ENCODE peak calls at places on chromosomes 7 and 10, in seven cellular contexts. P, N, Q, Z, C, B and L are unnamed samples.

GRCh38 chr7:121504478-121504877 is 108.4 kb upstream of the FAM3C start:
- DNase-seq in P (peak), N (no peak), Q (no peak), Z (peak), C (no peak), B (no peak), L (peak)

GRCh38 chr7:1149351-1149794 is 10.6 kb downstream of the ZFAND2A start:
- DNase-seq in P (no peak), N (no peak), Q (no peak), Z (no peak), C (no peak), B (peak), L (no peak)

GRCh38 chr10:125155101-125155500 is 5.3 kb downstream of the CTBP2 start:
- DNase-seq in P (peak), N (no peak), Q (no peak), Z (no peak), C (no peak), B (no peak), L (no peak)

GRCh38 chr7:137885623-137886022 is 38.8 kb upstream of the DGKI start:
- DNase-seq in P (no peak), N (no peak), Q (no peak), Z (no peak), C (no peak), B (no peak), L (no peak)

GRCh38 chr7:18491871-18492270 is 3.7 kb upstream of the HDAC9 start:
- DNase-seq in P (no peak), N (no peak), Q (no peak), Z (no peak), C (no peak), B (no peak), L (no peak)

GRCh38 chr7:126574276-126574675 is 678.5 kb downstream of the GRM8 start:
- DNase-seq in P (peak), N (no peak), Q (no peak), Z (no peak), C (no peak), B (no peak), L (peak)

GRCh38 chr7:117828831-117829230 is 44.4 kb downstream of the CTTNBP2 start:
- DNase-seq in P (no peak), N (no peak), Q (no peak), Z (no peak), C (no peak), B (no peak), L (no peak)

GRCh38 chr10:78578929-78579328 is 489.8 kb upstream of the ZMIZ1 start:
- DNase-seq in P (peak), N (no peak), Q (no peak), Z (no peak), C (no peak), B (peak), L (no peak)

GRCh38 chr7:28958235-28958945 is at the start of gene TRIL:
- DNase-seq in P (peak), N (peak), Q (no peak), Z (no peak), C (peak), B (peak), L (peak)

GRCh38 chr10:93458821-93459257 is 23.3 kb downstream of the MYOF start:
- DNase-seq in P (peak), N (no peak), Q (peak), Z (peak), C (peak), B (peak), L (peak)

GRCh38 chr7:33933611-33934281 is 28.4 kb downstream of the BMPER start:
- DNase-seq in P (peak), N (peak), Q (no peak), Z (peak), C (no peak), B (no peak), L (peak)

GRCh38 chr10:123640016-123640535 is 26.1 kb upstream of the GPR26 start:
- DNase-seq in P (no peak), N (no peak), Q (no peak), Z (no peak), C (no peak), B (no peak), L (no peak)

GRCh38 chr7:94971051-94971867 is 63.9 kb downstream of the PPP1R9A start:
- DNase-seq in P (no peak), N (no peak), Q (peak), Z (no peak), C (no peak), B (no peak), L (no peak)

GRCh38 chr10:12566161-12567115 is 217.1 kb downstream of the CAMK1D start:
- DNase-seq in P (no peak), N (no peak), Q (no peak), Z (no peak), C (no peak), B (no peak), L (peak)

GRCh38 chr7:47536705-47537611 is 45.0 kb downstream of the TNS3 start:
- DNase-seq in P (peak), N (peak), Q (no peak), Z (no peak), C (peak), B (peak), L (peak)

GRCh38 chr7:23418046-23418445 is 52.2 kb downstream of the IGF2BP3 start:
- DNase-seq in P (peak), N (no peak), Q (no peak), Z (no peak), C (no peak), B (no peak), L (peak)

GRCh38 chr7:70583965-70584883 is 547.7 kb upstream of the GALNT17 start:
- DNase-seq in P (no peak), N (peak), Q (no peak), Z (no peak), C (no peak), B (no peak), L (no peak)

GRCh38 chr7:48025630-48026029 is 3.3 kb downstream of the SUN3 start:
- DNase-seq in P (no peak), N (no peak), Q (peak), Z (no peak), C (no peak), B (no peak), L (peak)

GRCh38 chr10:131855763-131856401 is 44.9 kb upstream of the PPP2R2D start:
- DNase-seq in P (no peak), N (no peak), Q (no peak), Z (no peak), C (no peak), B (peak), L (no peak)

GRCh38 chr7:21943436-21943835 is 2.3 kb downstream of the CDCA7L start:
- DNase-seq in P (no peak), N (no peak), Q (no peak), Z (no peak), C (no peak), B (no peak), L (no peak)

GRCh38 chr7:97027427-97028234 is 3.0 kb upstream of the DLX5 start:
- DNase-seq in P (peak), N (peak), Q (peak), Z (peak), C (peak), B (peak), L (peak)
- H3K4me3 ChIP-seq in P (peak), N (peak), Q (peak), Z (peak), C (peak), B (peak), L (peak)

DNA sequence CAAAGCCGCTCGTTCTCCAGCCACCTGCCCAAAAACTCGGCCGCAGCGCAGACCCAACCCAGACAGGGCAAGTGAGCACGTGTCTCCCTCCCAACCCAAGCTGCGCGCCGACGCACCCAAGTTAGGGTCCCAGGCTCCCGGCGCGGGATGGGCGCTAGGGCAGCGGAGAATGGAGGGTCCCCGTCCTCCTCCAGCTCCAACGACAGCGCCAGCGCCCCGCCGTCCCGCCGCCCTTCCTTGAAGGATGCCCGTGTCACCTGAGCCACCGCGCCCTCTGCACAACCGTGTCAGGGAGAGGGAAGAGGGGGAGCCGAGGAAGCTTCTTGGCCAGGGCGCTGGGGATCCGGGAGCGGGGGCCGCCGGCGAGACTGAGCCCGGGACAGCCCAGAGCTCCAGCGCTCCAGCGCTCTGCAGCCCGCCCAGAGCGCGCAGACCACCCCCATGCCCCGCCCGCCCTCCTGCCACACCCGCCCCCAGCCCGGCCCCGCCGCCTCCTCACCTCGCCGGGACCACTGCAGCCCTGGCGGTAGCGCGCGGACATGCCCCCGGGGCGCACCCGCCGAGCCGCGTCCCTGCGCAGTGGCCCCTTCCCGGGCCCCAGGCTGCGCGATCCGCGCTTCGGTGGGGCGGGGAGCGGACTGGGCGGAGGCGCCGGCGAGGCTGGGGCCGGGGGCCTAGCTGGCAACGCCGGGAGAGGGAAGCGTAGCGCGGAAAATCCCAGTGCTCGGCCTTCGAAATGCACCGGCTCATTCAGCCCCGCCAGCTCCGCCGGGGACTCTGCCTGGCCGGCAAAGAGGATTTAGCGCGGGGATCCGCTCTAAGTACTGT is at the start of gene SLC16A12:
- DNase-seq in P (peak), N (peak), Q (no peak), Z (no peak), C (no peak), B (peak), L (peak)
- TF ChIP-seq CTCF in P (no peak), N (no peak), Q (no peak), Z (no peak), C (peak), B (no peak), L (no peak)

DNA sequence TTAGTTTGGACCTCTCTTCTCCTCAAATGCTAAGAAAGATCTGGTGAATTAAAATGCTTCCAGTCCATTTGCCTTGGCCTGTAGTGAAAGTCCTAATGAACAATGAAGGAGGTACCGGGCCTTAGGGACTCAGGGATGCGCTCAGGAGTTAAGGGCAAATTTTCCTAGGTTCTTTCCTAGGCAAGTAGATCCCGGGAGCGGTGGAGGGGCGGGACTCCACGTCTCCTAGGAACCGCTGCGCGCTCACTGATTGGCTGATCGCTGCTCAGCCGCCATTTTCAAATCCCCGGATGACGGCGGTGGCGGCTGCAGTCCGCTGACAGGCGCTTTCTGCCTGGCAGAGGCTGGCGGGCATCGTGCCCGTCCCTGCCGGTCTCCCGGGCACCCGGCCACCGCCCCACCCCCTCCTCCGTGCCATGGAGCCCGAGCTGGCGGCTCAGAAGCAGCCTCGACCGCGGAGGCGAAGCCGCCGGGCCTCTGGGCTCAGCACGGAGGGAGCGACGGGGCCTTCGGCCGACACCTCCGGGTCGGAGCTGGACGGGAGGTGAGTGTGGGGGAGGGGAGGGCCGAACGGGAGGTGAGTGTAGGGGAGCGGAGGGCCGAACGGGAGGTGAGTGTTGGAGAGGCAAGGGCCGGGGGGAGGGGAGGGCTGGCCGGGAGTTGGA is at the start of gene NET1:
- DNase-seq in P (peak), N (peak), Q (peak), Z (no peak), C (peak), B (peak), L (peak)
- H3K4me3 ChIP-seq in P (peak), N (peak), Q (peak), Z (peak), C (peak), B (peak), L (peak)

GRCh38 chr10:113052076-113052830 is 102.2 kb downstream of the TCF7L2 start:
- DNase-seq in P (peak), N (no peak), Q (no peak), Z (no peak), C (no peak), B (no peak), L (no peak)
- TF ChIP-seq CTCF in P (peak), N (peak), Q (peak), Z (no peak), C (peak), B (peak), L (peak)

GRCh38 chr7:46174192-46174572 is 253.1 kb upstream of the IGFBP3 start:
- DNase-seq in P (no peak), N (no peak), Q (no peak), Z (no peak), C (no peak), B (no peak), L (no peak)
- H3K4me3 ChIP-seq in P (no peak), N (no peak), Q (no peak), Z (no peak), C (no peak), B (peak), L (no peak)